ENCODE peak calls at places on chromosome 11, in four cellular contexts. One of them, this sample, is unnamed.

GRCh38 chr11:132855516-132855915 is 676.8 kb downstream of the OPCML start:
- DNase-seq in HepG2: no peak
- DNase-seq in H1: no peak
- DNase-seq in GM12878: no peak
- DNase-seq in this sample: no peak

GRCh38 chr11:116870054-116870453 is 32.6 kb upstream of the APOA1 start:
- DNase-seq in HepG2: no peak
- DNase-seq in H1: no peak
- DNase-seq in GM12878: no peak
- DNase-seq in this sample: no peak

GRCh38 chr11:116578971-116579687 is 193.7 kb downstream of the BUD13 start:
- DNase-seq in HepG2: peak
- DNase-seq in H1: no peak
- DNase-seq in GM12878: no peak
- DNase-seq in this sample: peak

GRCh38 chr11:2777871-2778629 is 78.3 kb upstream of the KCNQ1OT1 start:
- DNase-seq in HepG2: no peak
- DNase-seq in H1: no peak
- DNase-seq in GM12878: no peak
- DNase-seq in this sample: no peak

GRCh38 chr11:86372586-86372985 is 2.1 kb upstream of the CCDC81 start:
- DNase-seq in HepG2: no peak
- DNase-seq in H1: no peak
- DNase-seq in GM12878: no peak
- DNase-seq in this sample: no peak

GRCh38 chr11:124920870-124921609 is 2.0 kb downstream of the HEPN1 start:
- DNase-seq in HepG2: no peak
- DNase-seq in H1: no peak
- DNase-seq in GM12878: no peak
- DNase-seq in this sample: peak

GRCh38 chr11:118180300-118180703 is 3.9 kb upstream of the SCN2B start:
- DNase-seq in HepG2: peak
- DNase-seq in H1: no peak
- DNase-seq in GM12878: no peak
- DNase-seq in this sample: peak

GRCh38 chr11:63520606-63521170 is 14.8 kb downstream of the LGALS12 start:
- DNase-seq in HepG2: no peak
- DNase-seq in H1: no peak
- DNase-seq in GM12878: no peak
- DNase-seq in this sample: no peak

GRCh38 chr11:67280791-67281551 is 8.1 kb upstream of the ANKRD13D start:
- DNase-seq in HepG2: no peak
- DNase-seq in H1: no peak
- DNase-seq in GM12878: no peak
- DNase-seq in this sample: no peak

GRCh38 chr11:6402061-6402470 is 11.8 kb downstream of the SMPD1 start:
- DNase-seq in HepG2: peak
- DNase-seq in H1: no peak
- DNase-seq in GM12878: no peak
- DNase-seq in this sample: no peak

GRCh38 chr11:85710912-85711311 is 24.9 kb upstream of the CCDC89 start:
- DNase-seq in HepG2: no peak
- DNase-seq in H1: no peak
- DNase-seq in GM12878: no peak
- DNase-seq in this sample: no peak

GRCh38 chr11:19867064-19867463 is 154.4 kb downstream of the NAV2 start:
- DNase-seq in HepG2: no peak
- DNase-seq in H1: no peak
- DNase-seq in GM12878: no peak
- DNase-seq in this sample: no peak

GRCh38 chr11:28228196-28228595 is 120.0 kb downstream of the METTL15 start:
- DNase-seq in HepG2: no peak
- DNase-seq in H1: no peak
- DNase-seq in GM12878: no peak
- DNase-seq in this sample: no peak

GRCh38 chr11:45543808-45544422 is 121.5 kb downstream of the CHST1 start:
- DNase-seq in HepG2: no peak
- DNase-seq in H1: peak
- DNase-seq in GM12878: no peak
- DNase-seq in this sample: peak

DNA sequence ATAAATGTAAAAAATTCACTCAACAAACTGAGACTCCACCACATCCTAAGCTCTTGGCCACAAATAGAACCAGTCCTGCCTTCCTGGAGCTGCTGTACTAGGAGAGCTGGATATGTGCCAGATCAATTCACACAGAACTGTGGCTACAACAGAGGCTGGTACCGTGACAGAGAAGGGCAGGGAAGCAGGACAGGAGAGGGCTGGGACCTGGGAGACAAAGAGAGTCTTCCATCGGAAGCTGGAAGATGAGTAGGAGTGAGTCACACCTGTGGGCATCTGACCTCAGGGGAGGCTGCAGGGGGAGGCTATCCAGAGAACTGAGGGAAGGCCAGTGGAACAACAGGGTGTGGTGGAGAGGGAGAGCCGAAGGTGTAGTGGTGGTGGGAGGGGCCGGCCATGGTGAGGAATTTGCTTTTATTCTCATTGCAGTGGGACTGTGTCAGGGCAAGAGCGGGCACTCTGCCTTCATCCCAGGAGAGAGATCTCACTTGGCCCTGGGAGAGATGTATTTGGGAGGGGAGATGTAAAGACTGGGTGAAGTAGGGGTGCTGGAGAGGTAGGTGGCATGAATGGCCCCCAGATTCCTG is 1.9 kb upstream of the LTBP3 start:
- DNase-seq in HepG2: peak
- DNase-seq in H1: no peak
- DNase-seq in GM12878: no peak
- DNase-seq in this sample: no peak
- TF ChIP-seq SUZ12 in HepG2: no peak
- TF ChIP-seq SUZ12 in H1: no peak
- TF ChIP-seq SUZ12 in GM12878: no peak
- TF ChIP-seq SUZ12 in this sample: no peak

DNA sequence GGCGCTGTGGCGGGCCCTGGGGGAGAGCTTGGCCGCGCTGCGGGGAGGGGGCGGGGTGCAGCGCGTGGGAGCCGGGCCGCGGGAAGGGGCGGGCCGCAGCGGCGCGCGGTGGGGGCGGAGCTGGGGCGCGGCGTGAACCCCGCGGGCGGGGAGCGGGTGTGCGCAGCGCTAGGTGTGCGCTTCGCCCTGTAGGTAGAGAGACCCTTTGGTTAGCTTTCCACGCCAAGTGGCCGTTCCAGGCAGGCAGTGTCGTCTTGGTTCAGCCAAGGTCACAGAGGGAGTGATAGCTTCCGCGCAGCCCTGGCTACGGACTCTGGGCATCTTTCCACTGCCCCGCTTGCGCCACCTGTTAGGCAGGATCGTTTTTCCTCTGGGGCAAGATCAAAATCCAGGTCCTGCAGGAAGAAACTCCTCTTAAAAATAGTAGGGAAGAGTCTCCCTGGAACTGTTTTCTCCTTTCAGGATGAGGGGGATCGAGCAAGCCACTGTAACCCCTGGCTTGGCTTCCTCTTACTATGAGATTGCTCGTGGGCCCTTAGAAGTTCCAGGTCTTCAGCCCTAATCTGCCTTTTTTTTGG is 434 bp downstream of the BANF1 start:
- DNase-seq in HepG2: peak
- DNase-seq in H1: no peak
- DNase-seq in GM12878: no peak
- DNase-seq in this sample: no peak
- TF ChIP-seq ZNF274 in HepG2: no peak
- TF ChIP-seq ZNF274 in H1: no peak
- TF ChIP-seq ZNF274 in GM12878: no peak
- TF ChIP-seq ZNF274 in this sample: no peak

GRCh38 chr11:71339178-71339881 is 87.0 kb upstream of the SHANK2 start:
- DNase-seq in HepG2: no peak
- DNase-seq in H1: no peak
- DNase-seq in GM12878: no peak
- DNase-seq in this sample: no peak
- H3K4me3 ChIP-seq in HepG2: no peak
- H3K4me3 ChIP-seq in H1: no peak
- H3K4me3 ChIP-seq in GM12878: no peak
- H3K4me3 ChIP-seq in this sample: no peak

GRCh38 chr11:74671520-74672196 is 59.6 kb downstream of the CHRDL2 start:
- DNase-seq in HepG2: no peak
- DNase-seq in H1: no peak
- DNase-seq in GM12878: no peak
- DNase-seq in this sample: no peak

GRCh38 chr11:74675761-74676160 is 55.5 kb downstream of the CHRDL2 start:
- DNase-seq in HepG2: no peak
- DNase-seq in H1: no peak
- DNase-seq in GM12878: no peak
- DNase-seq in this sample: no peak

GRCh38 chr11:74672332-74672955 is 58.8 kb downstream of the CHRDL2 start:
- DNase-seq in HepG2: no peak
- DNase-seq in H1: no peak
- DNase-seq in GM12878: no peak
- DNase-seq in this sample: no peak

GRCh38 chr11:74673956-74674355 is 57.3 kb downstream of the CHRDL2 start:
- DNase-seq in HepG2: no peak
- DNase-seq in H1: no peak
- DNase-seq in GM12878: no peak
- DNase-seq in this sample: peak

GRCh38 chr11:74672956-74673895 is 58.0 kb downstream of the CHRDL2 start:
- DNase-seq in HepG2: no peak
- DNase-seq in H1: no peak
- DNase-seq in GM12878: no peak
- DNase-seq in this sample: no peak
- TF ChIP-seq SUZ12 in HepG2: no peak
- TF ChIP-seq SUZ12 in H1: no peak
- TF ChIP-seq SUZ12 in GM12878: no peak
- TF ChIP-seq SUZ12 in this sample: no peak

DNA sequence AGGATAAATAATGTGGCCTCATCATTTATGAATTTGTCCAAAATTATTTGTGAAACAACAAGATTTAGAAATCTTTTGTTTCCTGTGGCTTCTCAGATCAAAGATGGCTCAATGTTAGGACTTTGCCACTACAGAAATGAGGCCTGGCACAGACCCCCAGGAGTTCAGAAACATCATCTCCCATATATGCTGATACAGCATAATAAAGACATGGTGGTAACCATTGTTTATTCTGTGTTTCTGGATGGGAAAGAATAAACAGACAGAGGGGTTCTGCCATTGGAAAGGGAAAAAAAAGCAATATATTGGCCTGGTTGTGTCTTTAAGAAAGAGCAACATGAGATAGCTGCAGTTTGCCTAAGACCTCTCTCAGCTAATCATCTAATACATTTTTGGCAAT is 6.9 kb downstream of the OR5AN1 start:
- DNase-seq in HepG2: no peak
- DNase-seq in H1: no peak
- DNase-seq in GM12878: no peak
- DNase-seq in this sample: no peak
- TF ChIP-seq ZNF274 in HepG2: no peak
- TF ChIP-seq ZNF274 in H1: no peak
- TF ChIP-seq ZNF274 in GM12878: no peak
- TF ChIP-seq ZNF274 in this sample: no peak

This sample was measured in NT2/D1.